ENCODE peak calls at places on chromosomes 6 and 20, in four cellular contexts. I is skeletal muscle cell, G is choroid plexus epithelial cell, A is NCI-H774. S is an unnamed sample.

GRCh38 chr20:20731945-20732296 is 19.5 kb upstream of the RALGAPA2 start:
- DNase-seq in A (no peak), I (no peak), G (peak; percentile 66), S (no peak)

GRCh38 chr6:4844108-4844507 is 67.9 kb downstream of the CDYL start:
- DNase-seq in A (no peak), G (no peak), I (no peak), S (no peak)

GRCh38 chr20:38751360-38751976 is 3.2 kb downstream of the ACTR5 start:
- DNase-seq in A (no peak), I (no peak), G (peak; percentile 77), S (peak; percentile 44)

GRCh38 chr6:139474145-139475108 is 100.0 kb upstream of the CITED2 start:
- DNase-seq in A (peak; percentile 70), G (peak; percentile 69), I (no peak), S (no peak)

GRCh38 chr20:51563597-51564332 is 21.2 kb upstream of the NFATC2 start:
- DNase-seq in G (peak; percentile 90), A (no peak), I (peak; percentile 57), S (no peak)

GRCh38 chr6:166437661-166438060 is 54.9 kb upstream of the MPC1 start:
- DNase-seq in I (no peak), G (no peak), A (no peak), S (no peak)

GRCh38 chr6:154197176-154197850 is 158.3 kb downstream of the OPRM1 start:
- DNase-seq in A (no peak), I (peak; percentile 3), G (peak; percentile 55), S (no peak)

GRCh38 chr6:108452725-108453195 is 108.0 kb upstream of the FOXO3 start:
- DNase-seq in A (no peak), G (peak; percentile 96), I (peak; percentile 97), S (no peak)

GRCh38 chr6:131787079-131787478 is 20.7 kb upstream of the ENPP1 start:
- DNase-seq in I (no peak), A (no peak), G (peak; percentile 34), S (no peak)

GRCh38 chr6:165737396-165737795 is 74.4 kb upstream of the PDE10A start:
- DNase-seq in A (no peak), G (no peak), I (no peak), S (no peak)

S was measured in midbrain.